ENCODE peak calls at places on chromosome 22, in six cellular contexts. P, E, Q, C, D and J are unnamed samples.

GRCh38 chr22:47005506-47006408 is 243.3 kb downstream of the TBC1D22A start:
- DNase-seq in D (no peak), Q (no peak), E (no peak), P (no peak), C (no peak), J (no peak)

GRCh38 chr22:35114296-35114980 is 48.5 kb downstream of the ISX start:
- DNase-seq in P (no peak), Q (no peak), D (no peak), E (no peak), C (no peak), J (no peak)

GRCh38 chr22:19096555-19096954 is 25.7 kb downstream of the DGCR2 start:
- DNase-seq in D (no peak), C (no peak), E (no peak), Q (no peak), P (no peak), J (no peak)

GRCh38 chr22:38454361-38455062 is 487 bp downstream of the KCNJ4 start:
- DNase-seq in C (no peak), P (no peak), E (no peak), D (no peak), Q (peak), J (no peak)

GRCh38 chr22:43113516-43114251 is 3.1 kb downstream of the BIK start:
- DNase-seq in D (peak), E (peak), P (no peak), C (no peak), Q (no peak), J (no peak)

GRCh38 chr22:27318516-27318915 is 483.0 kb downstream of the MN1 start:
- DNase-seq in D (no peak), E (no peak), Q (no peak), C (no peak), P (no peak), J (no peak)

GRCh38 chr22:27748355-27749168 is 53.0 kb downstream of the MN1 start:
- DNase-seq in Q (no peak), E (no peak), D (no peak), C (no peak), P (no peak), J (no peak)

GRCh38 chr22:49979587-49980264 is 19.2 kb downstream of the PIM3 start:
- DNase-seq in E (peak), Q (peak), D (peak), P (peak), C (no peak), J (no peak)

GRCh38 chr22:37488337-37489135 is 2.4 kb upstream of the MFNG start:
- DNase-seq in D (no peak), P (no peak), C (no peak), Q (no peak), E (no peak), J (no peak)

GRCh38 chr22:22045576-22046335 is 63.2 kb upstream of the TOP3B start:
- DNase-seq in Q (no peak), P (no peak), C (no peak), E (no peak), D (no peak), J (peak)

GRCh38 chr22:20803696-20804324 is 29.9 kb downstream of the SERPIND1 start:
- DNase-seq in C (no peak), Q (peak), D (peak), E (no peak), P (no peak), J (no peak)

GRCh38 chr22:32796865-32797573 is 4.5 kb upstream of the TIMP3 start:
- DNase-seq in P (peak), E (peak), D (peak), Q (peak), C (no peak), J (no peak)

GRCh38 chr22:19705181-19705934 is 8.9 kb upstream of the SEPTIN5 start:
- DNase-seq in P (no peak), Q (no peak), D (no peak), C (no peak), E (peak), J (no peak)

GRCh38 chr22:43031617-43032016 is 16.7 kb upstream of the PACSIN2 start:
- DNase-seq in P (no peak), C (no peak), E (no peak), D (no peak), Q (no peak), J (no peak)

GRCh38 chr22:42909363-42910058 is 52.4 kb upstream of the ARFGAP3 start:
- DNase-seq in C (peak), D (no peak), Q (no peak), P (no peak), E (peak), J (no peak)

GRCh38 chr22:50621948-50622722 is 5.8 kb downstream of the ARSA start:
- DNase-seq in E (no peak), Q (no peak), C (no peak), D (peak), P (no peak), J (no peak)

GRCh38 chr22:46365166-46365624 is 29.7 kb downstream of the TRMU start:
- DNase-seq in P (no peak), E (peak), Q (no peak), D (no peak), C (no peak), J (no peak)

GRCh38 chr22:36612458-36612857 is 83.5 kb upstream of the EIF3D start:
- DNase-seq in P (no peak), D (no peak), C (no peak), E (no peak), Q (no peak), J (no peak)

GRCh38 chr22:39204216-39204615 is 40.6 kb downstream of the PDGFB start:
- DNase-seq in Q (no peak), C (no peak), D (no peak), P (no peak), E (peak), J (no peak)

GRCh38 chr22:25362215-25362882 is 142.9 kb downstream of the CRYBB2 start:
- DNase-seq in C (no peak), Q (peak), E (peak), P (peak), D (peak), J (peak)

GRCh38 chr22:41768420-41768819 is 32.1 kb upstream of the CCDC134 start:
- DNase-seq in C (no peak), P (no peak), D (no peak), Q (no peak), E (no peak), J (no peak)

GRCh38 chr22:36405671-36406070 is 17.9 kb upstream of the MYH9 start:
- DNase-seq in E (peak), P (no peak), C (no peak), D (peak), Q (no peak), J (no peak)

GRCh38 chr22:23834830-23835772 is 3.7 kb downstream of the DERL3 start:
- DNase-seq in E (peak), C (no peak), P (no peak), Q (no peak), D (peak), J (no peak)

GRCh38 chr22:43878079-43878795 is 13.6 kb downstream of the PNPLA5 start:
- DNase-seq in C (no peak), P (no peak), Q (no peak), D (no peak), E (no peak), J (no peak)

GRCh38 chr22:21015051-21016006 is at the start of gene P2RX6:
- DNase-seq in P (no peak), Q (no peak), D (no peak), E (no peak), C (no peak), J (no peak)

GRCh38 chr22:47055073-47055355 is 292.6 kb downstream of the TBC1D22A start:
- DNase-seq in Q (no peak), C (no peak), P (no peak), D (no peak), E (peak), J (no peak)

GRCh38 chr22:29143848-29144785 is 61.6 kb upstream of the EMID1 start:
- DNase-seq in D (peak), C (no peak), P (no peak), Q (no peak), E (no peak), J (peak)

GRCh38 chr22:48137640-48138039 is 1375.2 kb downstream of the TBC1D22A start:
- DNase-seq in E (no peak), C (no peak), P (no peak), Q (no peak), D (no peak), J (no peak)